ENCODE peak calls at places on chromosome 15, in six cellular contexts. One of them, this sample, is unnamed.

GRCh38 chr15:60396100-60396499 is 1.7 kb downstream of the ANXA2 start:
- DNase-seq in Caki2: no peak
- DNase-seq in tibial artery: no peak
- DNase-seq in T-helper 9 cell: no peak
- DNase-seq in stimulated activated CD4-positive, alpha-beta T cell treated with anti-CD3 and anti-CD28 coated beads, TNF-alpha, amount 100 ng/mL, for 4 hours: no peak
- DNase-seq in NCI-H2029 treated with DMSO at 0.1 percent for 48 hours: no peak
- DNase-seq in this sample: no peak

GRCh38 chr15:78906310-78906608 is 33.6 kb downstream of the MORF4L1 start:
- DNase-seq in Caki2: peak
- DNase-seq in tibial artery: peak
- DNase-seq in T-helper 9 cell: no peak
- DNase-seq in stimulated activated CD4-positive, alpha-beta T cell treated with anti-CD3 and anti-CD28 coated beads, TNF-alpha, amount 100 ng/mL, for 4 hours: no peak
- DNase-seq in NCI-H2029 treated with DMSO at 0.1 percent for 48 hours: peak
- DNase-seq in this sample: no peak

GRCh38 chr15:41955807-41956525 is 16.4 kb downstream of the EHD4 start:
- DNase-seq in Caki2: no peak
- DNase-seq in tibial artery: no peak
- DNase-seq in T-helper 9 cell: no peak
- DNase-seq in stimulated activated CD4-positive, alpha-beta T cell treated with anti-CD3 and anti-CD28 coated beads, TNF-alpha, amount 100 ng/mL, for 4 hours: no peak
- DNase-seq in NCI-H2029 treated with DMSO at 0.1 percent for 48 hours: no peak
- DNase-seq in this sample: no peak

GRCh38 chr15:74826372-74826819 is at the start of gene CPLX3:
- DNase-seq in Caki2: peak
- DNase-seq in tibial artery: no peak
- DNase-seq in T-helper 9 cell: peak
- DNase-seq in stimulated activated CD4-positive, alpha-beta T cell treated with anti-CD3 and anti-CD28 coated beads, TNF-alpha, amount 100 ng/mL, for 4 hours: no peak
- DNase-seq in NCI-H2029 treated with DMSO at 0.1 percent for 48 hours: no peak
- DNase-seq in this sample: peak

GRCh38 chr15:88810449-88810848 is 7.2 kb downstream of the ACAN start:
- DNase-seq in Caki2: peak
- DNase-seq in tibial artery: no peak
- DNase-seq in T-helper 9 cell: no peak
- DNase-seq in stimulated activated CD4-positive, alpha-beta T cell treated with anti-CD3 and anti-CD28 coated beads, TNF-alpha, amount 100 ng/mL, for 4 hours: no peak
- DNase-seq in NCI-H2029 treated with DMSO at 0.1 percent for 48 hours: no peak
- DNase-seq in this sample: no peak

GRCh38 chr15:89230277-89230676 is 8.9 kb upstream of the RLBP1 start:
- DNase-seq in Caki2: no peak
- DNase-seq in tibial artery: no peak
- DNase-seq in T-helper 9 cell: no peak
- DNase-seq in stimulated activated CD4-positive, alpha-beta T cell treated with anti-CD3 and anti-CD28 coated beads, TNF-alpha, amount 100 ng/mL, for 4 hours: no peak
- DNase-seq in NCI-H2029 treated with DMSO at 0.1 percent for 48 hours: no peak
- DNase-seq in this sample: no peak

GRCh38 chr15:62269504-62269903 is 104.4 kb upstream of the C2CD4B start:
- DNase-seq in Caki2: no peak
- DNase-seq in tibial artery: no peak
- DNase-seq in T-helper 9 cell: no peak
- DNase-seq in stimulated activated CD4-positive, alpha-beta T cell treated with anti-CD3 and anti-CD28 coated beads, TNF-alpha, amount 100 ng/mL, for 4 hours: no peak
- DNase-seq in NCI-H2029 treated with DMSO at 0.1 percent for 48 hours: no peak
- DNase-seq in this sample: no peak

GRCh38 chr15:22979069-22979698 is 984 bp downstream of the CYFIP1 start:
- DNase-seq in Caki2: peak
- DNase-seq in tibial artery: peak
- DNase-seq in T-helper 9 cell: peak
- DNase-seq in stimulated activated CD4-positive, alpha-beta T cell treated with anti-CD3 and anti-CD28 coated beads, TNF-alpha, amount 100 ng/mL, for 4 hours: no peak
- DNase-seq in NCI-H2029 treated with DMSO at 0.1 percent for 48 hours: no peak
- DNase-seq in this sample: no peak

GRCh38 chr15:58909616-58910015 is 23.9 kb downstream of the SLTM start:
- DNase-seq in Caki2: no peak
- DNase-seq in tibial artery: no peak
- DNase-seq in T-helper 9 cell: no peak
- DNase-seq in stimulated activated CD4-positive, alpha-beta T cell treated with anti-CD3 and anti-CD28 coated beads, TNF-alpha, amount 100 ng/mL, for 4 hours: no peak
- DNase-seq in NCI-H2029 treated with DMSO at 0.1 percent for 48 hours: no peak
- DNase-seq in this sample: no peak

GRCh38 chr15:49686626-49687025 is 65.8 kb downstream of the DTWD1 start:
- DNase-seq in Caki2: peak
- DNase-seq in tibial artery: no peak
- DNase-seq in T-helper 9 cell: no peak
- DNase-seq in stimulated activated CD4-positive, alpha-beta T cell treated with anti-CD3 and anti-CD28 coated beads, TNF-alpha, amount 100 ng/mL, for 4 hours: no peak
- DNase-seq in NCI-H2029 treated with DMSO at 0.1 percent for 48 hours: no peak
- DNase-seq in this sample: no peak

GRCh38 chr15:62453356-62453755 is 288.3 kb upstream of the C2CD4B start:
- DNase-seq in Caki2: no peak
- DNase-seq in tibial artery: no peak
- DNase-seq in T-helper 9 cell: no peak
- DNase-seq in stimulated activated CD4-positive, alpha-beta T cell treated with anti-CD3 and anti-CD28 coated beads, TNF-alpha, amount 100 ng/mL, for 4 hours: no peak
- DNase-seq in NCI-H2029 treated with DMSO at 0.1 percent for 48 hours: no peak
- DNase-seq in this sample: no peak

GRCh38 chr15:90192961-90193786 is 8.0 kb upstream of the SEMA4B start:
- DNase-seq in Caki2: no peak
- DNase-seq in tibial artery: peak
- DNase-seq in T-helper 9 cell: no peak
- DNase-seq in stimulated activated CD4-positive, alpha-beta T cell treated with anti-CD3 and anti-CD28 coated beads, TNF-alpha, amount 100 ng/mL, for 4 hours: no peak
- DNase-seq in NCI-H2029 treated with DMSO at 0.1 percent for 48 hours: no peak
- DNase-seq in this sample: no peak

GRCh38 chr15:91866971-91867372 is 13.5 kb downstream of the SLCO3A1 start:
- DNase-seq in Caki2: peak
- DNase-seq in tibial artery: peak
- DNase-seq in T-helper 9 cell: no peak
- DNase-seq in stimulated activated CD4-positive, alpha-beta T cell treated with anti-CD3 and anti-CD28 coated beads, TNF-alpha, amount 100 ng/mL, for 4 hours: no peak
- DNase-seq in NCI-H2029 treated with DMSO at 0.1 percent for 48 hours: no peak
- DNase-seq in this sample: no peak

GRCh38 chr15:67838789-67839332 is 984 bp downstream of the RNU6-1 start:
- DNase-seq in Caki2: peak
- DNase-seq in tibial artery: peak
- DNase-seq in T-helper 9 cell: no peak
- DNase-seq in stimulated activated CD4-positive, alpha-beta T cell treated with anti-CD3 and anti-CD28 coated beads, TNF-alpha, amount 100 ng/mL, for 4 hours: no peak
- DNase-seq in NCI-H2029 treated with DMSO at 0.1 percent for 48 hours: no peak
- DNase-seq in this sample: no peak

GRCh38 chr15:79682851-79683288 is 213.9 kb downstream of the MTHFS start:
- DNase-seq in Caki2: no peak
- DNase-seq in tibial artery: no peak
- DNase-seq in T-helper 9 cell: no peak
- DNase-seq in stimulated activated CD4-positive, alpha-beta T cell treated with anti-CD3 and anti-CD28 coated beads, TNF-alpha, amount 100 ng/mL, for 4 hours: no peak
- DNase-seq in NCI-H2029 treated with DMSO at 0.1 percent for 48 hours: no peak
- DNase-seq in this sample: no peak

GRCh38 chr15:83578706-83579105 is 75.2 kb upstream of the ADAMTSL3 start:
- DNase-seq in Caki2: no peak
- DNase-seq in tibial artery: no peak
- DNase-seq in T-helper 9 cell: no peak
- DNase-seq in stimulated activated CD4-positive, alpha-beta T cell treated with anti-CD3 and anti-CD28 coated beads, TNF-alpha, amount 100 ng/mL, for 4 hours: no peak
- DNase-seq in NCI-H2029 treated with DMSO at 0.1 percent for 48 hours: no peak
- DNase-seq in this sample: no peak

GRCh38 chr15:64247535-64247905 is 84.7 kb upstream of the PPIB start:
- DNase-seq in Caki2: no peak
- DNase-seq in tibial artery: no peak
- DNase-seq in T-helper 9 cell: no peak
- DNase-seq in stimulated activated CD4-positive, alpha-beta T cell treated with anti-CD3 and anti-CD28 coated beads, TNF-alpha, amount 100 ng/mL, for 4 hours: no peak
- DNase-seq in NCI-H2029 treated with DMSO at 0.1 percent for 48 hours: no peak
- DNase-seq in this sample: no peak

GRCh38 chr15:59371458-59372351 is 966 bp downstream of the MYO1E start:
- DNase-seq in Caki2: peak
- DNase-seq in tibial artery: peak
- DNase-seq in T-helper 9 cell: no peak
- DNase-seq in stimulated activated CD4-positive, alpha-beta T cell treated with anti-CD3 and anti-CD28 coated beads, TNF-alpha, amount 100 ng/mL, for 4 hours: no peak
- DNase-seq in NCI-H2029 treated with DMSO at 0.1 percent for 48 hours: no peak
- DNase-seq in this sample: no peak

GRCh38 chr15:58546066-58546591 is 114.3 kb downstream of the LIPC start:
- DNase-seq in Caki2: no peak
- DNase-seq in tibial artery: no peak
- DNase-seq in T-helper 9 cell: no peak
- DNase-seq in stimulated activated CD4-positive, alpha-beta T cell treated with anti-CD3 and anti-CD28 coated beads, TNF-alpha, amount 100 ng/mL, for 4 hours: no peak
- DNase-seq in NCI-H2029 treated with DMSO at 0.1 percent for 48 hours: no peak
- DNase-seq in this sample: no peak

GRCh38 chr15:76059320-76060097 is at the start of gene TMEM266:
- DNase-seq in Caki2: peak
- DNase-seq in tibial artery: peak
- DNase-seq in T-helper 9 cell: peak
- DNase-seq in stimulated activated CD4-positive, alpha-beta T cell treated with anti-CD3 and anti-CD28 coated beads, TNF-alpha, amount 100 ng/mL, for 4 hours: no peak
- DNase-seq in NCI-H2029 treated with DMSO at 0.1 percent for 48 hours: no peak
- DNase-seq in this sample: no peak

GRCh38 chr15:32649336-32649735 is 7.8 kb downstream of the SCG5 start:
- DNase-seq in Caki2: no peak
- DNase-seq in tibial artery: no peak
- DNase-seq in T-helper 9 cell: no peak
- DNase-seq in stimulated activated CD4-positive, alpha-beta T cell treated with anti-CD3 and anti-CD28 coated beads, TNF-alpha, amount 100 ng/mL, for 4 hours: no peak
- DNase-seq in NCI-H2029 treated with DMSO at 0.1 percent for 48 hours: no peak
- DNase-seq in this sample: no peak

GRCh38 chr15:69015591-69015990 is 1.1 kb downstream of the NOX5 start:
- DNase-seq in Caki2: no peak
- DNase-seq in tibial artery: no peak
- DNase-seq in T-helper 9 cell: no peak
- DNase-seq in stimulated activated CD4-positive, alpha-beta T cell treated with anti-CD3 and anti-CD28 coated beads, TNF-alpha, amount 100 ng/mL, for 4 hours: no peak
- DNase-seq in NCI-H2029 treated with DMSO at 0.1 percent for 48 hours: no peak
- DNase-seq in this sample: no peak

GRCh38 chr15:59373215-59373614 is 544 bp upstream of the MYO1E start:
- DNase-seq in Caki2: no peak
- DNase-seq in tibial artery: no peak
- DNase-seq in T-helper 9 cell: no peak
- DNase-seq in stimulated activated CD4-positive, alpha-beta T cell treated with anti-CD3 and anti-CD28 coated beads, TNF-alpha, amount 100 ng/mL, for 4 hours: no peak
- DNase-seq in NCI-H2029 treated with DMSO at 0.1 percent for 48 hours: no peak
- DNase-seq in this sample: no peak

GRCh38 chr15:75640483-75641175 is 605 bp upstream of the IMP3 start:
- DNase-seq in Caki2: peak
- DNase-seq in tibial artery: no peak
- DNase-seq in T-helper 9 cell: peak
- DNase-seq in stimulated activated CD4-positive, alpha-beta T cell treated with anti-CD3 and anti-CD28 coated beads, TNF-alpha, amount 100 ng/mL, for 4 hours: peak
- DNase-seq in NCI-H2029 treated with DMSO at 0.1 percent for 48 hours: no peak
- DNase-seq in this sample: peak

GRCh38 chr15:83436513-83437158 is 10.5 kb upstream of the SH3GL3 start:
- DNase-seq in Caki2: no peak
- DNase-seq in tibial artery: no peak
- DNase-seq in T-helper 9 cell: no peak
- DNase-seq in stimulated activated CD4-positive, alpha-beta T cell treated with anti-CD3 and anti-CD28 coated beads, TNF-alpha, amount 100 ng/mL, for 4 hours: no peak
- DNase-seq in NCI-H2029 treated with DMSO at 0.1 percent for 48 hours: no peak
- DNase-seq in this sample: no peak

GRCh38 chr15:57090460-57090859 is 172.0 kb downstream of the TCF12 start:
- DNase-seq in Caki2: no peak
- DNase-seq in tibial artery: no peak
- DNase-seq in T-helper 9 cell: no peak
- DNase-seq in stimulated activated CD4-positive, alpha-beta T cell treated with anti-CD3 and anti-CD28 coated beads, TNF-alpha, amount 100 ng/mL, for 4 hours: no peak
- DNase-seq in NCI-H2029 treated with DMSO at 0.1 percent for 48 hours: no peak
- DNase-seq in this sample: no peak

GRCh38 chr15:51798281-51798680 is 31.2 kb upstream of the TMOD3 start:
- DNase-seq in Caki2: no peak
- DNase-seq in tibial artery: no peak
- DNase-seq in T-helper 9 cell: no peak
- DNase-seq in stimulated activated CD4-positive, alpha-beta T cell treated with anti-CD3 and anti-CD28 coated beads, TNF-alpha, amount 100 ng/mL, for 4 hours: no peak
- DNase-seq in NCI-H2029 treated with DMSO at 0.1 percent for 48 hours: no peak
- DNase-seq in this sample: no peak

GRCh38 chr15:63160638-63161037 is 3.4 kb upstream of the RPS27L start:
- DNase-seq in Caki2: no peak
- DNase-seq in tibial artery: no peak
- DNase-seq in T-helper 9 cell: no peak
- DNase-seq in stimulated activated CD4-positive, alpha-beta T cell treated with anti-CD3 and anti-CD28 coated beads, TNF-alpha, amount 100 ng/mL, for 4 hours: no peak
- DNase-seq in NCI-H2029 treated with DMSO at 0.1 percent for 48 hours: no peak
- DNase-seq in this sample: no peak

GRCh38 chr15:89766357-89767311 is 9.5 kb upstream of the MESP2 start:
- DNase-seq in Caki2: no peak
- DNase-seq in tibial artery: no peak
- DNase-seq in T-helper 9 cell: no peak
- DNase-seq in stimulated activated CD4-positive, alpha-beta T cell treated with anti-CD3 and anti-CD28 coated beads, TNF-alpha, amount 100 ng/mL, for 4 hours: no peak
- DNase-seq in NCI-H2029 treated with DMSO at 0.1 percent for 48 hours: no peak
- DNase-seq in this sample: no peak

GRCh38 chr15:71385026-71385425 is 269.8 kb downstream of the THSD4 start:
- DNase-seq in Caki2: no peak
- DNase-seq in tibial artery: no peak
- DNase-seq in T-helper 9 cell: no peak
- DNase-seq in stimulated activated CD4-positive, alpha-beta T cell treated with anti-CD3 and anti-CD28 coated beads, TNF-alpha, amount 100 ng/mL, for 4 hours: no peak
- DNase-seq in NCI-H2029 treated with DMSO at 0.1 percent for 48 hours: peak
- DNase-seq in this sample: no peak

GRCh38 chr15:71003314-71003713 is 110.7 kb downstream of the LRRC49 start:
- DNase-seq in Caki2: no peak
- DNase-seq in tibial artery: no peak
- DNase-seq in T-helper 9 cell: no peak
- DNase-seq in stimulated activated CD4-positive, alpha-beta T cell treated with anti-CD3 and anti-CD28 coated beads, TNF-alpha, amount 100 ng/mL, for 4 hours: no peak
- DNase-seq in NCI-H2029 treated with DMSO at 0.1 percent for 48 hours: no peak
- DNase-seq in this sample: no peak

GRCh38 chr15:99333413-99333812 is 82.1 kb downstream of the LRRC28 start:
- DNase-seq in Caki2: no peak
- DNase-seq in tibial artery: no peak
- DNase-seq in T-helper 9 cell: no peak
- DNase-seq in stimulated activated CD4-positive, alpha-beta T cell treated with anti-CD3 and anti-CD28 coated beads, TNF-alpha, amount 100 ng/mL, for 4 hours: no peak
- DNase-seq in NCI-H2029 treated with DMSO at 0.1 percent for 48 hours: no peak
- DNase-seq in this sample: no peak

GRCh38 chr15:80567721-80568157 is 127.4 kb upstream of the ABHD17C start:
- DNase-seq in Caki2: peak
- DNase-seq in tibial artery: peak
- DNase-seq in T-helper 9 cell: no peak
- DNase-seq in stimulated activated CD4-positive, alpha-beta T cell treated with anti-CD3 and anti-CD28 coated beads, TNF-alpha, amount 100 ng/mL, for 4 hours: no peak
- DNase-seq in NCI-H2029 treated with DMSO at 0.1 percent for 48 hours: no peak
- DNase-seq in this sample: no peak

GRCh38 chr15:89125038-89125826 is 37.0 kb downstream of the ABHD2 start:
- DNase-seq in Caki2: no peak
- DNase-seq in tibial artery: no peak
- DNase-seq in T-helper 9 cell: no peak
- DNase-seq in stimulated activated CD4-positive, alpha-beta T cell treated with anti-CD3 and anti-CD28 coated beads, TNF-alpha, amount 100 ng/mL, for 4 hours: no peak
- DNase-seq in NCI-H2029 treated with DMSO at 0.1 percent for 48 hours: no peak
- DNase-seq in this sample: no peak

GRCh38 chr15:57251941-57252340 is 124.4 kb upstream of the CGNL1 start:
- DNase-seq in Caki2: peak
- DNase-seq in tibial artery: no peak
- DNase-seq in T-helper 9 cell: no peak
- DNase-seq in stimulated activated CD4-positive, alpha-beta T cell treated with anti-CD3 and anti-CD28 coated beads, TNF-alpha, amount 100 ng/mL, for 4 hours: no peak
- DNase-seq in NCI-H2029 treated with DMSO at 0.1 percent for 48 hours: no peak
- DNase-seq in this sample: no peak

This sample was measured in T-cell.